ENCODE peak calls at places on chromosome 20, in nine cellular contexts. A is tibial artery, Q is stomach, D is epithelial cell of proximal tubule, E is left ventricle myocardium inferior, S is psoas muscle, Z is body of pancreas, T is heart left ventricle, F is WERI-Rb-1. M is an unnamed sample.

GRCh38 chr20:6576721-6577120 is 190.8 kb upstream of the BMP2 start:
- DNase-seq in A (no peak), Q (no peak), D (no peak), E (no peak), S (no peak), Z (no peak), T (no peak), F (no peak), M (no peak)

GRCh38 chr20:61768926-61769832 is 296.5 kb downstream of the TAF4 start:
- DNase-seq in A (no peak), Q (no peak), D (no peak), E (no peak), S (no peak), Z (no peak), T (no peak), F (no peak), M (no peak)

GRCh38 chr20:12627485-12627884 is 381.3 kb upstream of the SPTLC3 start:
- DNase-seq in A (no peak), Q (no peak), D (no peak), E (no peak), S (no peak), Z (no peak), T (no peak), F (no peak), M (no peak)

GRCh38 chr20:17854307-17854903 is 114.2 kb downstream of the SNX5 start:
- DNase-seq in A (peak), Q (peak), D (no peak), E (peak), S (no peak), Z (peak), T (peak), F (peak), M (no peak)

GRCh38 chr20:33835773-33836172 is 24.6 kb downstream of the CHMP4B start:
- DNase-seq in A (peak), Q (no peak), D (no peak), E (no peak), S (peak), Z (peak), T (no peak), F (no peak), M (no peak)

GRCh38 chr20:23622839-23623343 is 14.9 kb downstream of the CST3 start:
- DNase-seq in A (peak), Q (peak), D (peak), E (peak), S (peak), Z (peak), T (peak), F (no peak), M (peak)

GRCh38 chr20:5187122-5187521 is 60.3 kb downstream of the CDS2 start:
- DNase-seq in A (no peak), Q (no peak), D (no peak), E (no peak), S (no peak), Z (no peak), T (no peak), F (no peak), M (no peak)

GRCh38 chr20:35369804-35370203 is 42.0 kb downstream of the UQCC1 start:
- DNase-seq in A (no peak), Q (no peak), D (no peak), E (no peak), S (no peak), Z (no peak), T (no peak), F (no peak), M (peak)

GRCh38 chr20:40702504-40702903 is 13.5 kb upstream of the MAFB start:
- DNase-seq in A (no peak), Q (no peak), D (no peak), E (no peak), S (no peak), Z (no peak), T (no peak), F (no peak), M (no peak)

GRCh38 chr20:61556116-61556515 is 304.1 kb downstream of the CDH4 start:
- DNase-seq in A (no peak), Q (no peak), D (peak), E (no peak), S (no peak), Z (no peak), T (no peak), F (no peak), M (peak)

GRCh38 chr20:24783631-24784492 is 165.2 kb upstream of the CST7 start:
- DNase-seq in A (no peak), Q (peak), D (no peak), E (no peak), S (no peak), Z (peak), T (no peak), F (peak), M (no peak)
- TF ChIP-seq CTCF in A (no peak), Q (no peak), D (peak), E (no peak), S (no peak), Z (peak), T (no peak), F (peak), M (no peak)

DNA sequence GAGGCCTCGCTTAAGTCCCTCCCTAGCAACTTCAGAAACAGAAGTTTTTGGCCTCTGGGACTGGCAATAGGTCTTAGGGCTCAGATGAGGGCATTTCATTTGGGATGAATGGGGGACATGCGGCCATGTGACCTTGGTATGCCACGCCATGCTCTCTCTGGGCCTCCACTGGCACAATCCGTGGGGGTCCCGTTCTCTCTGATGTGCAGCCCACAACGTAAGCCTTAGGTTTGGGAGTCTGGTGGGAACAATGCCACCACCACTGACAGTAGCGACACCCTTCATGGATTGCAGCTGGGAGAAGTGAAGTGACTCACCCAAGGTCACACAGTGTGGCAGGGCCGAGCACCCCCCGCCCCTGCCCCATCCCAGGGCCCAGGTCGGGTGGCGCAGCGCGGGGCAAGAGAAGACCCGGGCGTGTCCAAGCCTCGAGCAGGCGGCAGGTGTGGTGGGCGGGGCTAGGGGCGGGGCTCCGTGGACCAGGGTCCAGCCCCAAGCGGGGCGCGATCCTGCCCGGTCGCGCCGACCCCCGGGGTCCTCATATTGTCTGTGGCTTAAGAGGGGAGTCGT is 864 bp upstream of the CEBPB start:
- DNase-seq in A (peak), Q (peak), D (no peak), E (peak), S (peak), Z (peak), T (no peak), F (peak), M (no peak)
- H3K4me3 ChIP-seq in A (peak), Q (peak), D (peak), E (peak), S (peak), Z (peak), T (peak), F (peak), M (peak)

DNA sequence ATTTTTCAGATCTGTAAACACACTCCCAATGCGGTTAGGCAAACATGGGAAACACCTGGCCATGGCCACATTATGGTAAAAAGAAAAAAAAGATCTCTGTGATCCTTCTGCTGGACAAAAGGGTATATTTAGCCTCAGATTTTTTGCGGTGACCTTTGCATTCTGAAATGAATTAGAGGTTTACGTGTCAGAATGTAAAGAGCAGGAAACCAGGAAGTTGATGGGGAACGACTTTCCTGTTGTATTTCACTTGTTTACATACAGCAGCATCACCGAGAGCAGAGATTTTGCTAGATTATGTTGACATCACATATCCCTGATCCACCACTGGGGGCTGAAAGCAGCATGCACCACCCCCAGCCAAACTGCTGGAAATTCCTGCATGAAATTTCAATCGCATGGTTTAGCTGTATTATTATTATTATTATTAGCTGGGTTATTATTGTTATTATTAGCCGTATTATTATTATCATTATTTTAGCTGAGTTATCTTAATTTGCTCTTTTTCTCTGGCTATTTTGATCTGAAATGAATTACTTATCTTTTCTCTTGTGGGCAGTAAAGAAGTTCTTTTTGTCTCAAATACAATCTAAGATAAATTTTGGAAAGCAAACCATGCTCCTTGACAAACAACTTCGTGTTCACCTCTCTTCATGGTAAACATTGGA is 189.4 kb downstream of the ZFP64 start:
- DNase-seq in A (no peak), Q (no peak), D (no peak), E (no peak), S (no peak), Z (no peak), T (no peak), F (no peak), M (no peak)
- TF ChIP-seq CTCF in A (no peak), Q (no peak), D (no peak), E (no peak), S (no peak), Z (no peak), T (no peak), F (no peak), M (no peak)

DNA sequence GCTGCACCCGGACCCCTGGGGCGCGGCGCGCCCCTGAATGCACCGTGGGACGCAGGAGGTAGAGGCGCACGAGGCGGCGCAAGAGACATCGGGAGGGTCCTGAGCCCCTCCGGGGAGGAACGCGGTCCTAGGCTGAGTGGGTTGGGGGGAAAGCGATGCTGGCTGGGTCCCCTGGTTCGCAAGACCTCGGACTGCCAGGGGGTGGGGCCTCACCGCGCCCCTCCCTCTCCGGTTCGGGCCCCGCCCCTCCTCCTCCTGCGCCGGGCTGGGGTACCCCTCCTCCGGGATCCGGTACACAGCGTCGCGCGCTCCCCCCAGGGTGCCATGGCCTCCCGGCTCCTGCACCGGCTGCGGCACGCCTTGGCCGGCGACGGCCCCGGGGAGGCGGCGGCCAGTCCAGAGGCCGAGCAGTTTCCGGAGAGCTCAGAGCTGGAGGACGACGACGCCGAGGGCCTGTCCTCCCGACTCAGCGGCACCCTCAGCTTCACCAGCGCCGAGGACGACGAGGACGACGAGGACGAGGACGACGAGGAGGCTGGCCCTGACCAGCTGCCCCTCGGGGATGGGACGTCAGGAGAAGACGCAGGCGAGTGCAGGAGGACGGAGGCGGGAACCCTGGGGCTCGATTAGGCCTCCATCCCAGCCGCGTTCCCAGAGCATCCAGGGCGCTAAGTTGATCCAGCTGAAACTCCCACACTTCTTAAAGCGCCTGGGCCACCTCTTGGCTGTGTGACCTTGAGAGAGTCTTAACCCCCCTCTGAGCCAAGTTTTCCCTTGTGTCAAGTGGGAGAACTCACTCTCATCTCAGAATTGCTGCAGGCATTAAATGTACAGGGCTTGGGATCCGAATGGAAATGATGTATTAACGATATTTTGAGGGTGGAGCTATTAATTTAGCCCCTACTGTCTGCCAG is 541 bp downstream of the SNX21 start:
- DNase-seq in A (peak), Q (peak), D (no peak), E (peak), S (peak), Z (peak), T (peak), F (peak), M (no peak)
- H3K4me3 ChIP-seq in A (peak), Q (peak), D (peak), E (peak), S (peak), Z (peak), T (peak), F (peak), M (peak)

GRCh38 chr20:62860391-62860923 is 1.2 kb downstream of the TCFL5 start:
- DNase-seq in A (no peak), Q (no peak), D (no peak), E (no peak), S (no peak), Z (no peak), T (no peak), F (no peak), M (no peak)
- TF ChIP-seq CTCF in A (no peak), Q (no peak), D (no peak), E (no peak), S (no peak), Z (no peak), T (no peak), F (no peak), M (peak)

DNA sequence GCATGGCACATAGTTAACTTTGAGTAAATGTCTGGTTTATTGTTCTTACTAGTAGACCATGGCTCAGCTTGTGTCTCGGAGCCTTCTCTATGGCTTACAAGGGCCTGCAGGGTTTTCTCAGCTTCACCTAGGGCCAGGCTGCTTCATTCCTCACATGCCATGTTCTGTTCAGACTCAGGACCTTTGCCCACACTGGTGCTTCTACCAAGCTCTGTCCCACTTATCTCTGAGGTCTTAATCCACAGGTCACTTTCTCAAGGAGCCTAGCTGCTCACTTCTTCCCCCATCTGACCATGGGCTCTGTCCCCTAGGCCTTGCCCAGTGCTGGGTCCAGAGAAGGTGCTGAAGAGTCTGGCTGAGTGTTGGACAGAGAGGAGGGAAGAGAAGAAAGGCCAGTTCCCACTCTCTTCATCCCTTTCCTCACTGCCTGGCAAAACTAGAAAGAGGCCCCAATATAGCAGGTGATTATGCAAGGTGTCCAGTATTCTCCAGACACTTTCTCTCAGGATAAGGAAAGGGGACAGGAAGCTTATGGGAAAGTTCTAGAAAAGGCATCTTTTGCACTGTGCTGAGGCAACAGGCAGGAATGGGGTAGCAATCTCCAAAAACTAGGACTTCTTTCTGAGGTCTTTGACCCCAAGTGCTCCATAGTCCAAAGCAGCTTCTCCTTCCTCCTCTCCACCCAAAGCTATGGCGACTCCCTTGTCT is 40.0 kb downstream of the COX4I2 start:
- DNase-seq in A (no peak), Q (no peak), D (no peak), E (no peak), S (no peak), Z (no peak), T (no peak), F (no peak), M (no peak)
- H3K4me3 ChIP-seq in A (no peak), Q (no peak), D (no peak), E (no peak), S (no peak), Z (no peak), T (no peak), F (no peak), M (no peak)